ENCODE peak calls at places on chromosome 6, in nine cellular contexts. V is esophagus muscularis mucosa, Z is neural progenitor cell, B is epithelial cell of esophagus, Y is A549, L is Peyer's patch, R is GM23338, E is cardiac muscle cell, Q is NB4. I is an unnamed sample.

GRCh38 chr6:29656798-29657197 is at the start of gene MOG:
- DNase-seq in Q (no peak), Z (no peak), E (no peak), Y (no peak), L (no peak), B (no peak), V (no peak), R (no peak), I (no peak)

GRCh38 chr6:80676386-80676785 is 569.9 kb downstream of the BCKDHB start:
- DNase-seq in E (no peak), B (peak; percentile 20), Q (no peak), Y (no peak), V (no peak), L (no peak), Z (no peak), R (no peak), I (no peak)

GRCh38 chr6:45378324-45378926 is 691 bp upstream of the SUPT3H start:
- DNase-seq in B (peak; percentile 38), V (no peak), E (no peak), R (no peak), Q (no peak), Z (peak; percentile 77), L (peak; percentile 64), Y (no peak), I (no peak)

GRCh38 chr6:5295612-5296011 is 34.3 kb downstream of the FARS2 start:
- DNase-seq in R (no peak), L (no peak), E (no peak), Y (no peak), Q (no peak), V (peak; percentile 37), B (no peak), Z (no peak), I (no peak)

GRCh38 chr6:28011716-28012115 is 54.7 kb downstream of the OR2B6 start:
- DNase-seq in B (no peak), Y (no peak), Z (no peak), Q (no peak), R (no peak), E (no peak), V (no peak), L (no peak), I (no peak)

GRCh38 chr6:80527552-80528052 is 421.1 kb downstream of the BCKDHB start:
- DNase-seq in E (no peak), Y (peak; percentile 72), B (peak; percentile 35), V (no peak), L (no peak), R (no peak), Q (no peak), Z (no peak), I (no peak)

GRCh38 chr6:150377211-150377781 is 8.5 kb downstream of the IYD start:
- DNase-seq in Q (no peak), B (no peak), Z (peak; percentile 40), Y (no peak), L (no peak), R (peak; percentile 6), E (no peak), V (peak; percentile 83), I (no peak)

GRCh38 chr6:8336406-8336805 is 98.9 kb downstream of the SLC35B3 start:
- DNase-seq in Q (no peak), Y (no peak), E (no peak), Z (no peak), B (no peak), L (no peak), R (no peak), V (no peak), I (no peak)

GRCh38 chr6:10429638-10430427 is 15.0 kb upstream of the TFAP2A start:
- DNase-seq in Z (peak; percentile 55), Y (peak; percentile 64), L (no peak), R (peak; percentile 78), E (peak; percentile 73), Q (peak; percentile 80), V (peak; percentile 45), B (peak; percentile 92), I (no peak)

GRCh38 chr6:81816387-81816786 is 63.9 kb upstream of the TENT5A start:
- DNase-seq in Z (no peak), R (no peak), L (no peak), V (no peak), Y (no peak), Q (no peak), B (no peak), E (no peak), I (no peak)

GRCh38 chr6:3808759-3809514 is 40.2 kb upstream of the FAM50B start:
- DNase-seq in Y (peak; percentile 77), L (peak; percentile 71), R (no peak), E (peak; percentile 87), B (peak; percentile 79), Q (no peak), Z (no peak), V (no peak), I (no peak)

GRCh38 chr6:33925869-33926268 is 122.1 kb upstream of the MLN start:
- DNase-seq in V (no peak), B (no peak), Q (no peak), Z (no peak), E (no peak), L (no peak), R (no peak), Y (no peak), I (no peak)

GRCh38 chr6:89951574-89952360 is 57.5 kb downstream of the GJA10 start:
- DNase-seq in V (no peak), Y (no peak), E (peak; percentile 40), Z (peak; percentile 62), R (peak; percentile 59), Q (peak; percentile 60), L (no peak), B (peak; percentile 68), I (no peak)

GRCh38 chr6:63804381-63804956 is 168.9 kb downstream of the PHF3 start:
- DNase-seq in B (peak; percentile 90), Q (peak; percentile 79), R (no peak), V (no peak), E (peak; percentile 85), Z (no peak), L (no peak), Y (no peak), I (no peak)

GRCh38 chr6:53483423-53484353 is 61.2 kb downstream of the GCLC start:
- DNase-seq in V (no peak), E (peak; percentile 55), L (peak; percentile 60), B (no peak), Y (no peak), Q (no peak), R (peak; percentile 21), Z (no peak), I (no peak)

GRCh38 chr6:30787954-30788353 is 43.6 kb upstream of the IER3 start:
- DNase-seq in E (peak; percentile 89), R (no peak), B (no peak), Z (no peak), Y (no peak), V (no peak), L (no peak), Q (peak; percentile 92), I (no peak)

GRCh38 chr6:137581019-137581707 is 87.0 kb upstream of the OLIG3 start:
- DNase-seq in E (no peak), Y (no peak), R (no peak), Q (peak; percentile 9), B (no peak), L (no peak), Z (no peak), V (no peak), I (no peak)

GRCh38 chr6:29995346-29995777 is 53.0 kb downstream of the HLA-A start:
- DNase-seq in Y (no peak), Z (no peak), Q (peak; percentile 14), B (peak; percentile 69), V (no peak), R (no peak), E (peak; percentile 28), L (no peak), I (no peak)

GRCh38 chr6:125099211-125100017 is 54.2 kb upstream of the TPD52L1 start:
- DNase-seq in E (peak; percentile 73), Z (peak; percentile 72), R (peak; percentile 79), Q (peak; percentile 64), B (peak; percentile 41), V (no peak), Y (peak; percentile 85), L (peak; percentile 49), I (peak; percentile 34)

DNA sequence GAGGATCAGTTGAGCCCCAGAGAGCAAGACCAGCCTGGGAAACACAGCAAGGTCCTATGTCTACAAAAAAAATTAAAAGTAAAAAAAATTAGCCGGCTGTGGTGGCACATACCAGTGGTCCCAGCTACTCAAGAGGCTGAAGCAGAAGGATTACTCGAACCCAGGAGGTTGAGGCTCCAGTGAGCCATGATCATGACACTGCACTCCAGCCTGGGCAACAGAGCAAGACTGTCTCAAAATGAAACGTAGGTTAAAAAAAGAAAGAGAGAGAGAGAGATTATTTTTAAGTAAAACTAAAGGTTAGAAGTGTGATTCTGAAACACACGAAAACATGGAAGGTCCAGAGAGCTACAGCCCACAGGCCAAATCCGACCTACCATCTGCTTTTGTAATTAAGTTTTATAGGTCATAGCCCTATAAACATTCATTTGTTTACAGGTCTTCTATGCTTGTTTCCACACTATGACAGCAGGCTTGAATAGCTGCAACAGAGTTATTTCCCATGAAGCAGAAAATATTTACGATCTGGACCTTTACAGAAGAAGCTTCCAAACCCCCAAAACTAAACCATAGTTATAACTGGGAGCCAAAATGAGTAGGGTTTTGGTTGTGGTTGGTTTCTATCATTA is 279.7 kb downstream of the GMDS start:
- DNase-seq in Y (no peak), Q (no peak), V (no peak), B (no peak), E (no peak), Z (no peak), R (no peak), L (no peak), I (no peak)
- TF ChIP-seq CTCF in Y (no peak), Q (no peak), V (no peak), B (no peak), E (no peak), Z (no peak), R (no peak), L (no peak), I (no peak)

GRCh38 chr6:41191569-41191968 is 9.4 kb downstream of the TREML2 start:
- DNase-seq in Q (peak; percentile 68), V (no peak), R (peak; percentile 85), E (peak; percentile 55), L (no peak), B (peak; percentile 36), Z (peak; percentile 63), Y (peak; percentile 36), I (no peak)
- TF ChIP-seq CTCF in Q (peak; percentile 79), V (peak; percentile 5), R (peak; percentile 92), E (peak; percentile 74), L (peak; percentile 12), B (peak; percentile 42), Z (peak; percentile 59), Y (peak; percentile 22), I (peak; percentile 58)

GRCh38 chr6:162251257-162251656 is 476.3 kb downstream of the PRKN start:
- DNase-seq in Y (peak; percentile 4), Q (peak; percentile 4), L (no peak), Z (peak; percentile 37), E (peak; percentile 5), R (peak; percentile 65), B (no peak), V (no peak), I (no peak)
- TF ChIP-seq CTCF in Y (no peak), Q (no peak), L (no peak), Z (peak; percentile 61), E (peak; percentile 21), R (peak; percentile 68), B (no peak), V (no peak), I (peak; percentile 37)

DNA sequence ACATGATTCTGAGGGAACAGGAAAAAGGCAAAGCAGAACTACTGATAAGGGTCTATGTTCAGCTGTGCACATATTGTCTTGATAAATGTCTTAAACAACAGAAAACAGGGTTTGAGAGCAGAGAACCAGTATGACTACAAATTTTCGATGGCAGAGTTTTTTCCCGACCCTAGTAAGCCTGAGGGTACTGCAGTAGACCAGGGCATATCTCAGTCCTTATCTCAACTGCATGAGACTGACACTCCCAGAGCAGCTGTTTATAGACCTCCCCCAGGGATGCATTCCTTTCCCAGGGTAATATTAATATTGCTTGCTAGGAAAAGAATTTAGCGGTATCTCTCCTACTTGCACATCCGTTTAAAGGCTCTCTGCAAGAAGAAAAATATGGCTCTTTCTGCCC is 1176.8 kb upstream of the ADGRB3 start:
- DNase-seq in R (no peak), E (no peak), Y (no peak), L (no peak), B (no peak), Q (no peak), Z (no peak), V (no peak), I (no peak)
- TF ChIP-seq CTCF in R (no peak), E (no peak), Y (no peak), L (no peak), B (no peak), Q (no peak), Z (no peak), V (no peak), I (no peak)

I was measured in progenitor cell of endocrine pancreas.